ENCODE peak calls at places on chromosomes 6 and 20, in eight cellular contexts. One of them, this sample, is unnamed.
A peak's percentile ranks its signal among the peaks of the same experiment; 100 is the strongest.

GRCh38 chr6:100464910-100465700 is at the start of gene SIM1:
- DNase-seq in ovary: no peak
- DNase-seq in T-helper 2 cell: no peak
- DNase-seq in substantia nigra: no peak
- DNase-seq in hepatic stellate cell: no peak
- DNase-seq in CD4-positive, alpha-beta T cell: no peak
- DNase-seq in NCI-H774: peak; percentile 99
- DNase-seq in naive B cell: no peak
- DNase-seq in this sample: peak; percentile 41

GRCh38 chr20:63167026-63167917 is 48.7 kb downstream of the YTHDF1 start:
- DNase-seq in ovary: no peak
- DNase-seq in CD4-positive, alpha-beta T cell: no peak
- DNase-seq in NCI-H774: no peak
- DNase-seq in hepatic stellate cell: no peak
- DNase-seq in T-helper 2 cell: no peak
- DNase-seq in substantia nigra: no peak
- DNase-seq in naive B cell: no peak
- DNase-seq in this sample: no peak

GRCh38 chr6:83514877-83515466 is 2.6 kb downstream of the PRSS35 start:
- DNase-seq in NCI-H774: peak; percentile 76
- DNase-seq in hepatic stellate cell: peak; percentile 28
- DNase-seq in substantia nigra: peak; percentile 4
- DNase-seq in ovary: no peak
- DNase-seq in T-helper 2 cell: no peak
- DNase-seq in CD4-positive, alpha-beta T cell: no peak
- DNase-seq in naive B cell: peak; percentile 11
- DNase-seq in this sample: peak; percentile 38

GRCh38 chr6:30884521-30885480 is 482 bp downstream of the DDR1 start:
- DNase-seq in NCI-H774: no peak
- DNase-seq in naive B cell: peak; percentile 54
- DNase-seq in T-helper 2 cell: no peak
- DNase-seq in ovary: peak; percentile 74
- DNase-seq in CD4-positive, alpha-beta T cell: no peak
- DNase-seq in hepatic stellate cell: peak; percentile 61
- DNase-seq in substantia nigra: no peak
- DNase-seq in this sample: no peak

GRCh38 chr20:14953736-14954135 is 616.3 kb upstream of the FLRT3 start:
- DNase-seq in hepatic stellate cell: no peak
- DNase-seq in substantia nigra: no peak
- DNase-seq in naive B cell: no peak
- DNase-seq in CD4-positive, alpha-beta T cell: no peak
- DNase-seq in NCI-H774: no peak
- DNase-seq in T-helper 2 cell: no peak
- DNase-seq in ovary: no peak
- DNase-seq in this sample: no peak

GRCh38 chr6:91482498-91482897 is 895.6 kb upstream of the MAP3K7 start:
- DNase-seq in naive B cell: no peak
- DNase-seq in CD4-positive, alpha-beta T cell: no peak
- DNase-seq in substantia nigra: no peak
- DNase-seq in T-helper 2 cell: no peak
- DNase-seq in NCI-H774: no peak
- DNase-seq in hepatic stellate cell: no peak
- DNase-seq in ovary: no peak
- DNase-seq in this sample: no peak

GRCh38 chr20:1657556-1658334 is at the start of gene SIRPG:
- DNase-seq in CD4-positive, alpha-beta T cell: no peak
- DNase-seq in substantia nigra: no peak
- DNase-seq in NCI-H774: no peak
- DNase-seq in hepatic stellate cell: no peak
- DNase-seq in naive B cell: no peak
- DNase-seq in ovary: no peak
- DNase-seq in T-helper 2 cell: no peak
- DNase-seq in this sample: no peak

GRCh38 chr6:7479801-7480266 is 61.6 kb upstream of the DSP start:
- DNase-seq in NCI-H774: no peak
- DNase-seq in hepatic stellate cell: peak; percentile 46
- DNase-seq in ovary: no peak
- DNase-seq in naive B cell: no peak
- DNase-seq in T-helper 2 cell: no peak
- DNase-seq in CD4-positive, alpha-beta T cell: no peak
- DNase-seq in substantia nigra: no peak
- DNase-seq in this sample: no peak

GRCh38 chr20:34566978-34567884 is 8.7 kb downstream of the MAP1LC3A start:
- DNase-seq in T-helper 2 cell: no peak
- DNase-seq in hepatic stellate cell: no peak
- DNase-seq in CD4-positive, alpha-beta T cell: no peak
- DNase-seq in naive B cell: no peak
- DNase-seq in NCI-H774: no peak
- DNase-seq in ovary: no peak
- DNase-seq in substantia nigra: no peak
- DNase-seq in this sample: no peak